ENCODE peak calls at places on chromosomes 12 and 14, in nine cellular contexts. X is activated B cell treated with CpG ODN at 0.5 μM for 24 hours, S is transverse colon, T is glutamatergic neuron, U is WTC11, D is neural crest cell, J is choroid plexus epithelial cell, B is fibroblast of villous mesenchyme, O is coronary artery. E is an unnamed sample.

GRCh38 chr14:99389171-99389826 is 91.4 kb downstream of the SETD3 start:
- DNase-seq in X (no peak), S (peak), T (peak), U (peak), D (peak), J (peak), B (peak), O (no peak), E (peak)

GRCh38 chr12:8081921-8082577 is at the start of gene NECAP1:
- DNase-seq in X (peak), S (peak), T (peak), U (peak), D (peak), J (peak), B (peak), O (peak), E (peak)

GRCh38 chr12:132228535-132229422 is 84.5 kb downstream of the NOC4L start:
- DNase-seq in X (no peak), S (no peak), T (no peak), U (no peak), D (no peak), J (no peak), B (no peak), O (no peak), E (no peak)

GRCh38 chr14:95575820-95576473 is 41.1 kb downstream of the GLRX5 start:
- DNase-seq in X (no peak), S (no peak), T (no peak), U (peak), D (no peak), J (no peak), B (no peak), O (no peak), E (no peak)

GRCh38 chr12:3614806-3615466 is 123.9 kb downstream of the PRMT8 start:
- DNase-seq in X (no peak), S (no peak), T (no peak), U (peak), D (no peak), J (no peak), B (no peak), O (no peak), E (no peak)

GRCh38 chr12:31021181-31021580 is 52.5 kb upstream of the DDX11 start:
- DNase-seq in X (no peak), S (no peak), T (no peak), U (no peak), D (no peak), J (no peak), B (no peak), O (peak), E (no peak)

GRCh38 chr12:89306827-89307498 is 45.3 kb downstream of the DUSP6 start:
- DNase-seq in X (no peak), S (no peak), T (no peak), U (no peak), D (no peak), J (no peak), B (no peak), O (no peak), E (no peak)

GRCh38 chr14:51068268-51068667 is 26.6 kb downstream of the TRIM9 start:
- DNase-seq in X (no peak), S (no peak), T (no peak), U (no peak), D (no peak), J (no peak), B (no peak), O (no peak), E (no peak)

GRCh38 chr12:131051155-131051473 is 97.4 kb downstream of the ADGRD1 start:
- DNase-seq in X (no peak), S (no peak), T (no peak), U (no peak), D (no peak), J (no peak), B (no peak), O (no peak), E (no peak)

GRCh38 chr12:114681149-114681849 is 2.7 kb downstream of the TBX3 start:
- DNase-seq in X (no peak), S (peak), T (no peak), U (no peak), D (no peak), J (peak), B (peak), O (no peak), E (no peak)

GRCh38 chr14:69484444-69485113 is at the start of gene PLEKHD1:
- DNase-seq in X (no peak), S (no peak), T (peak), U (peak), D (peak), J (no peak), B (no peak), O (no peak), E (peak)

GRCh38 chr12:3277261-3277943 is 200.2 kb downstream of the TSPAN9 start:
- DNase-seq in X (no peak), S (no peak), T (no peak), U (no peak), D (no peak), J (no peak), B (no peak), O (no peak), E (no peak)

GRCh38 chr12:121124402-121125109 is 8.1 kb upstream of the P2RX7 start:
- DNase-seq in X (no peak), S (no peak), T (no peak), U (no peak), D (no peak), J (peak), B (peak), O (no peak), E (no peak)

GRCh38 chr12:46770501-46771183 is 55.2 kb downstream of the SLC38A4 start:
- DNase-seq in X (no peak), S (no peak), T (peak), U (no peak), D (no peak), J (peak), B (peak), O (no peak), E (peak)

GRCh38 chr12:91818236-91819131 is 327.2 kb downstream of the BTG1 start:
- DNase-seq in X (no peak), S (no peak), T (no peak), U (no peak), D (no peak), J (no peak), B (peak), O (no peak), E (no peak)

GRCh38 chr12:75813066-75813465 is 218.5 kb downstream of the PHLDA1 start:
- DNase-seq in X (no peak), S (no peak), T (no peak), U (no peak), D (no peak), J (no peak), B (no peak), O (no peak), E (no peak)

GRCh38 chr12:102095677-102096263 is 24.1 kb downstream of the NUP37 start:
- DNase-seq in X (no peak), S (no peak), T (no peak), U (no peak), D (no peak), J (peak), B (peak), O (no peak), E (no peak)

GRCh38 chr12:78928200-78929074 is 63.9 kb downstream of the SYT1 start:
- DNase-seq in X (no peak), S (no peak), T (no peak), U (no peak), D (no peak), J (peak), B (peak), O (no peak), E (no peak)

GRCh38 chr12:29429999-29430698 is 49.2 kb upstream of the ERGIC2 start:
- DNase-seq in X (no peak), S (no peak), T (no peak), U (no peak), D (no peak), J (no peak), B (no peak), O (no peak), E (no peak)

GRCh38 chr12:46661161-46661845 is 164.5 kb downstream of the SLC38A4 start:
- DNase-seq in X (no peak), S (no peak), T (no peak), U (no peak), D (no peak), J (peak), B (peak), O (no peak), E (no peak)

GRCh38 chr12:70365648-70366518 is at the start of gene KCNMB4:
- DNase-seq in X (peak), S (peak), T (peak), U (peak), D (peak), J (peak), B (peak), O (no peak), E (peak)

GRCh38 chr14:92680781-92681650 is 67.4 kb downstream of the LGMN start:
- DNase-seq in X (peak), S (peak), T (peak), U (peak), D (peak), J (peak), B (peak), O (peak), E (peak)

GRCh38 chr12:3202734-3203446 is 125.7 kb downstream of the TSPAN9 start:
- DNase-seq in X (peak), S (peak), T (peak), U (peak), D (peak), J (peak), B (peak), O (no peak), E (peak)

GRCh38 chr14:54637829-54638446 is 71.0 kb downstream of the SAMD4A start:
- DNase-seq in X (no peak), S (no peak), T (no peak), U (no peak), D (no peak), J (peak), B (peak), O (no peak), E (peak)

DNA sequence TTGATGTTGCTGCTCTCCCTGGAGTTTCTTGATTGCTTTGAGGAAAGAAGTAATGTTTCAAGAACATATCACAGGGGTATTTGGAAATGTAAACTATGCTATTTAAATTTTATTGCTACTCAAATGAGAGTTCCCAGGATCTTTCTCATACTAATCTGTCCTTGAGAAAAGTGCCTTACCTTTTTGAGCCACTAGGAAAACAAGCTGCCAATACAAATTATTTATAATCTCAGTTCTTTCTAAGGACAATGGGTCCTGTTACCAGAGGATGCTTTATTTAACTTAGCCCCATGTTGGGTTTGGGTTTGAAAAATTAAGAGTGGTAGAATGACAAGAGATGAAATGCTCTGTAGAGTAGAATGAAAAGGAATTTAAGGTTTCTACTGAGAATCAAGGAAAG is 258.2 kb upstream of the PRKD1 start:
- DNase-seq in X (no peak), S (no peak), T (no peak), U (no peak), D (no peak), J (no peak), B (no peak), O (no peak), E (no peak)
- TF ChIP-seq CTCF in X (no peak), S (no peak), T (peak), U (peak), D (peak), J (no peak), B (peak), O (no peak), E (peak)

GRCh38 chr14:30610719-30611388 is 11.3 kb upstream of the SCFD1 start:
- DNase-seq in X (no peak), S (peak), T (no peak), U (no peak), D (no peak), J (peak), B (peak), O (no peak), E (no peak)
- TF ChIP-seq CTCF in X (no peak), S (peak), T (no peak), U (no peak), D (no peak), J (peak), B (peak), O (no peak), E (no peak)

DNA sequence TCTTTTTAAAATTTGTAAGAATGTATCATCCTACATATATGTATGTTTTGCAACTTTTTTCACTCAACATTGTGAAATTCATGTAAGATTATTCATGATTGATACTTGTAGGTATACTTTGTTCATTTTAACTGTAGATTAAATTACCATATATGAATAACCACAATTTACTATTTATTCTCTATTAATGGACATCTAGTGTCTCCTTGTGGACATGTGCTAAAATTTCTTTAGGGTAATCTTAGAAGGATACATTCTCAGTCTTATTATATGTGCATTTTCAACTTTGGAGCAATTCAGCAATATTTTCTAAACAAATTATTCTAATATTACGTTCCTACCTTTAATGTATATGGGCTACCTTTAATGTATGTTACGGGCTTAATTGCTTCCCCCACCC is 192.4 kb downstream of the FUT8 start:
- DNase-seq in X (no peak), S (no peak), T (no peak), U (no peak), D (no peak), J (peak), B (no peak), O (no peak), E (no peak)
- TF ChIP-seq CTCF in X (no peak), S (peak), T (no peak), U (no peak), D (no peak), J (peak), B (peak), O (no peak), E (no peak)

GRCh38 chr12:26298785-26299621 is 103.6 kb downstream of the SSPN start:
- DNase-seq in X (no peak), S (no peak), T (no peak), U (no peak), D (no peak), J (peak), B (peak), O (no peak), E (no peak)
- TF ChIP-seq CTCF in X (no peak), S (peak), T (no peak), U (no peak), D (no peak), J (peak), B (peak), O (no peak), E (no peak)

GRCh38 chr14:102795060-102795925 is 18.0 kb downstream of the TRAF3 start:
- DNase-seq in X (no peak), S (peak), T (no peak), U (no peak), D (no peak), J (peak), B (peak), O (no peak), E (no peak)
- TF ChIP-seq CTCF in X (no peak), S (no peak), T (no peak), U (no peak), D (no peak), J (peak), B (peak), O (no peak), E (no peak)

DNA sequence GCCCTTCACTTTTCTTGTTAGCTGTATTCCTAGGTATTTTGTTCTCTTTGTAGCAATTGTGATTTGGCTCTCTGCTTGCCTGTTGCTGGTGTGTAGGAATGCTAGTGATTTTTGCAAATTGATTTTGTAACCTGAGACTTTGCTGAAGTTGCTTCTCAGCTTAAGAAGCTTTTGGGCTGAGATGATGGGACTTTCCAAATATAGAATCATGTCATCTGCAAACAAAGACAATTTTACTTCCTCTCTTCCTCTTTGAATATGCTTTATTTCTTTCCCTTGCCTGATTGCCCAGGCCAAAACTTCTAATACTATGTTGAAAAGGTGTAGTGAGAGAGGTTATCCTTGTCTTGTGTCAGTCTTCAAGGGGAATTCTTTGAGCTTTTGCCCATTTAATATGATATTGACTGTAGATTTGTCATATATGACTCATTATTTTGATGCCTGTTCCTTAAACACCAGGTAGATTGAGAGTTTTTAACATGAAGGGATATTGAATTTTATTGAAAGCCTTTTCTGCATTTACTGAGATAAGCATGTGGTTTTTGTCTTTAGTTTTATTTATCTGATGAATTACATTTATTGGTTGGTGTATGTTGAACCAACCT is 26.7 kb downstream of the CLECL1 start:
- DNase-seq in X (no peak), S (no peak), T (no peak), U (no peak), D (no peak), J (peak), B (no peak), O (no peak), E (no peak)
- TF ChIP-seq CTCF in X (no peak), S (no peak), T (no peak), U (no peak), D (no peak), J (no peak), B (no peak), O (no peak), E (no peak)

GRCh38 chr14:67428501-67429031 is 16.6 kb upstream of the PLEK2 start:
- DNase-seq in X (no peak), S (peak), T (no peak), U (no peak), D (no peak), J (peak), B (peak), O (no peak), E (no peak)
- TF ChIP-seq CTCF in X (no peak), S (peak), T (no peak), U (no peak), D (no peak), J (peak), B (no peak), O (no peak), E (no peak)

DNA sequence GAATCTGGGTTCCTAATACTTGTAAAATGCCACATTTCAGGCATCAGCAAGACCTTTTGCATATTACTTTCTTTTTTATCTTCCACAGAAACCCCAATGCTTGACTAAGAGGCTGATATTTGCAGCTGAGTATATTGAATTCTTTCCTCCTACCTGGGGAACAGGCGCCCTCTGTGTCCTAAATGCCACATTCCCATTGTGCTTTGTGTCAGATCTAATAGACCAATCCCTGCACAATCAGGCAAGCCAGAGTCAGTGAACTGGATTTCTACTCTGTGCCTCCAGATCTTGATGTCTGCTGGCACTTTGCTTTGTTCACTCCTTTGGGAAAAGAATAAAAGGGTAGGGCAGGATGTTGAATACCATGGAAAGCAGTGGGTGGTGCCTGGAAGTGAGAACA is 22.4 kb upstream of the TAS2R42 start:
- DNase-seq in X (no peak), S (no peak), T (no peak), U (peak), D (no peak), J (no peak), B (no peak), O (no peak), E (no peak)
- TF ChIP-seq CTCF in X (no peak), S (no peak), T (no peak), U (no peak), D (no peak), J (no peak), B (no peak), O (no peak), E (no peak)

GRCh38 chr12:53031616-53032015 is 18.2 kb upstream of the TNS2 start:
- DNase-seq in X (no peak), S (no peak), T (no peak), U (no peak), D (no peak), J (no peak), B (no peak), O (no peak), E (no peak)
- TF ChIP-seq CTCF in X (no peak), S (no peak), T (no peak), U (no peak), D (no peak), J (no peak), B (no peak), O (no peak), E (no peak)

GRCh38 chr12:113092478-113093408 is 36.2 kb downstream of the DTX1 start:
- DNase-seq in X (no peak), S (peak), T (peak), U (peak), D (no peak), J (peak), B (no peak), O (no peak), E (peak)
- TF ChIP-seq CTCF in X (no peak), S (no peak), T (no peak), U (no peak), D (peak), J (peak), B (peak), O (no peak), E (no peak)

E was measured in nephron progenitor cell.